ENCODE peak calls at places on chromosomes 7 and 10, in six cellular contexts. R, J, Q, Z, B and K are unnamed samples.

GRCh38 chr7:27997188-27997707 is 183.3 kb downstream of the JAZF1 start:
- DNase-seq in J (no peak), Q (peak; percentile 12), Z (no peak), R (no peak), B (no peak), K (no peak)

GRCh38 chr7:36661135-36661840 is 63.0 kb downstream of the AOAH start:
- DNase-seq in Z (no peak), J (no peak), R (no peak), Q (no peak), B (peak; percentile 60), K (no peak)

GRCh38 chr7:28067171-28067570 is 113.4 kb downstream of the JAZF1 start:
- DNase-seq in Z (no peak), Q (no peak), J (no peak), R (no peak), B (no peak), K (no peak)

GRCh38 chr10:18424200-18424599 is 227.2 kb downstream of the NSUN6 start:
- DNase-seq in Q (no peak), R (no peak), J (no peak), B (no peak), Z (no peak), K (no peak)

GRCh38 chr7:123643495-123644428 is 11.9 kb upstream of the LMOD2 start:
- DNase-seq in R (peak; percentile 73), Z (no peak), J (no peak), B (peak; percentile 48), Q (peak; percentile 12), K (peak; percentile 66)

GRCh38 chr10:53601260-53601875 is 828.8 kb upstream of the MBL2 start:
- DNase-seq in J (no peak), B (no peak), Q (peak; percentile 31), Z (no peak), R (peak; percentile 68), K (peak; percentile 50)

GRCh38 chr7:21642422-21642821 is 99.6 kb downstream of the DNAH11 start:
- DNase-seq in Z (no peak), B (no peak), Q (no peak), J (no peak), R (peak; percentile 14), K (no peak)

GRCh38 chr10:89648074-89648473 is 3.0 kb upstream of the PANK1 start:
- DNase-seq in Z (no peak), Q (no peak), B (no peak), R (no peak), J (no peak), K (no peak)

GRCh38 chr10:124558901-124559321 is 97.3 kb downstream of the LHPP start:
- DNase-seq in Z (no peak), J (no peak), Q (no peak), B (no peak), R (no peak), K (no peak)

GRCh38 chr7:24531255-24531654 is 42.0 kb upstream of the PALS2 start:
- DNase-seq in J (no peak), Z (no peak), R (no peak), B (no peak), Q (no peak), K (no peak)

GRCh38 chr10:100759331-100759730 is 13.9 kb downstream of the PAX2 start:
- DNase-seq in Q (no peak), J (no peak), B (no peak), R (no peak), Z (no peak), K (no peak)

GRCh38 chr10:61673360-61673759 is 10.6 kb downstream of the CABCOCO1 start:
- DNase-seq in Z (no peak), R (no peak), Q (no peak), J (no peak), B (no peak), K (no peak)

GRCh38 chr10:110822708-110823291 is 48.9 kb upstream of the PDCD4 start:
- DNase-seq in Q (no peak), J (no peak), B (no peak), R (peak; percentile 18), Z (no peak), K (no peak)

GRCh38 chr7:100162874-100163533 is 4.5 kb upstream of the TRAPPC14 start:
- DNase-seq in J (no peak), Q (no peak), Z (no peak), B (no peak), R (no peak), K (no peak)

GRCh38 chr10:17216217-17216900 is 11.7 kb upstream of the VIM start:
- DNase-seq in Z (no peak), R (no peak), J (no peak), Q (no peak), B (peak; percentile 70), K (peak; percentile 99)

GRCh38 chr7:74105992-74106391 is 22.4 kb downstream of the LIMK1 start:
- DNase-seq in J (no peak), R (no peak), Z (no peak), Q (no peak), B (no peak), K (no peak)